ENCODE peak calls at places on chromosomes 2 and 18, in nine cellular contexts. V is stimulated activated CD4-positive, alpha-beta T cell treated with anti-CD3 and anti-CD28 coated beads, Interleukin-4, amount 100 ng/mL, for 4 hours; F is activated effector memory CD4-positive, alpha-beta T cell treated with anti-CD3 and anti-CD28 coated beads, Interleukin-2, amount 50 U/mL, for 16 hours; Z is breast epithelium; E is astrocyte of the hippocampus; S is NCI-H82; C is cardiac muscle cell; B is kidney glomerular epithelial cell; U is left lung. I is an unnamed sample.
A peak's percentile ranks its signal among the peaks of the same experiment; 100 is the strongest.

GRCh38 chr18:76491801-76492668 is 3.0 kb downstream of the ZNF516 start:
- DNase-seq in V (no peak), F (peak; percentile 70), Z (no peak), E (peak; percentile 69), S (peak; percentile 64), C (peak; percentile 53), B (no peak), U (peak; percentile 85), I (no peak)

GRCh38 chr18:26863122-26863879 is 2.2 kb downstream of the AQP4 start:
- DNase-seq in V (no peak), F (no peak), Z (peak; percentile 68), E (peak; percentile 58), S (peak; percentile 81), C (peak; percentile 78), B (no peak), U (peak; percentile 93), I (no peak)

GRCh38 chr18:79806976-79807841 is 9.5 kb downstream of the KCNG2 start:
- DNase-seq in V (no peak), F (peak; percentile 54), Z (peak; percentile 31), E (no peak), S (no peak), C (no peak), B (no peak), U (no peak), I (no peak)

GRCh38 chr2:143900006-143900405 is 619.9 kb downstream of the ZEB2 start:
- DNase-seq in V (no peak), F (no peak), Z (no peak), E (no peak), S (no peak), C (no peak), B (no peak), U (no peak), I (no peak)

GRCh38 chr2:19355931-19356544 is 2.4 kb downstream of the OSR1 start:
- DNase-seq in V (no peak), F (peak; percentile 59), Z (no peak), E (peak; percentile 22), S (no peak), C (no peak), B (no peak), U (peak; percentile 77), I (no peak)

GRCh38 chr2:38443021-38443541 is 66.0 kb upstream of the ATL2 start:
- DNase-seq in V (no peak), F (no peak), Z (no peak), E (peak; percentile 92), S (peak; percentile 69), C (no peak), B (peak; percentile 21), U (no peak), I (no peak)

GRCh38 chr18:5152335-5153020 is 44.6 kb downstream of the AKAIN1 start:
- DNase-seq in V (no peak), F (no peak), Z (no peak), E (no peak), S (no peak), C (no peak), B (no peak), U (no peak), I (no peak)

GRCh38 chr2:104846182-104846954 is 7.5 kb upstream of the POU3F3 start:
- DNase-seq in V (no peak), F (no peak), Z (no peak), E (peak; percentile 73), S (no peak), C (no peak), B (no peak), U (no peak), I (no peak)

GRCh38 chr2:186345745-186346144 is 140.3 kb upstream of the ZC3H15 start:
- DNase-seq in V (no peak), F (no peak), Z (no peak), E (no peak), S (no peak), C (no peak), B (no peak), U (no peak), I (no peak)

GRCh38 chr2:38734299-38735058 is 16.7 kb downstream of the SRSF7 start:
- DNase-seq in V (no peak), F (peak; percentile 43), Z (no peak), E (no peak), S (no peak), C (no peak), B (no peak), U (no peak), I (no peak)

GRCh38 chr2:163213699-163214098 is 375.1 kb upstream of the KCNH7 start:
- DNase-seq in V (no peak), F (no peak), Z (no peak), E (no peak), S (no peak), C (no peak), B (no peak), U (no peak), I (no peak)

GRCh38 chr2:51424418-51424817 is 392.5 kb upstream of the NRXN1 start:
- DNase-seq in V (no peak), F (no peak), Z (no peak), E (no peak), S (peak; percentile 13), C (peak; percentile 11), B (no peak), U (peak; percentile 3), I (no peak)

GRCh38 chr2:128236491-128237035 is 82.1 kb downstream of the HS6ST1 start:
- DNase-seq in V (no peak), F (no peak), Z (no peak), E (peak; percentile 80), S (no peak), C (no peak), B (peak; percentile 23), U (no peak), I (peak; percentile 16)

GRCh38 chr18:48488388-48488850 is 50.4 kb upstream of the CTIF start:
- DNase-seq in V (no peak), F (no peak), Z (peak; percentile 70), E (peak; percentile 97), S (no peak), C (peak; percentile 94), B (peak; percentile 95), U (no peak), I (peak; percentile 90)

GRCh38 chr2:30472326-30472725 is 25.3 kb downstream of the LCLAT1 start:
- DNase-seq in V (no peak), F (no peak), Z (no peak), E (no peak), S (no peak), C (no peak), B (no peak), U (no peak), I (no peak)

GRCh38 chr2:106159867-106160785 is 34.0 kb downstream of the UXS1 start:
- DNase-seq in V (peak; percentile 42), F (peak; percentile 86), Z (no peak), E (no peak), S (no peak), C (no peak), B (no peak), U (no peak), I (no peak)

GRCh38 chr2:240401781-240402551 is 33.5 kb upstream of the GPC1 start:
- DNase-seq in V (no peak), F (no peak), Z (no peak), E (no peak), S (no peak), C (no peak), B (no peak), U (peak; percentile 60), I (no peak)

GRCh38 chr2:154623819-154624218 is 74.7 kb upstream of the KCNJ3 start:
- DNase-seq in V (no peak), F (no peak), Z (no peak), E (peak; percentile 75), S (peak; percentile 88), C (peak; percentile 68), B (peak; percentile 32), U (no peak), I (peak; percentile 26)

GRCh38 chr2:222900354-222900753 is 39.5 kb downstream of the ACSL3 start:
- DNase-seq in V (no peak), F (no peak), Z (no peak), E (peak; percentile 51), S (no peak), C (no peak), B (no peak), U (no peak), I (no peak)